ENCODE peak calls at places on chromosomes 2 and 18, in five cellular contexts. P, R, S, N and Q are unnamed samples.

GRCh38 chr2:158502984-158503383 is 46.2 kb downstream of the PKP4 start:
- DNase-seq in P (no peak), R (no peak), S (no peak), N (peak), Q (no peak)

GRCh38 chr2:218323526-218324472 is 31.5 kb upstream of the TMBIM1 start:
- DNase-seq in P (no peak), R (peak), S (no peak), N (peak), Q (no peak)

GRCh38 chr2:174753038-174753633 is 11.1 kb downstream of the CHRNA1 start:
- DNase-seq in P (no peak), R (no peak), S (no peak), N (no peak), Q (no peak)

GRCh38 chr18:48453330-48454063 is 44.3 kb upstream of the ZBTB7C start:
- DNase-seq in P (no peak), R (no peak), S (no peak), N (no peak), Q (no peak)

GRCh38 chr2:233481368-233482142 is 85.0 kb downstream of the USP40 start:
- DNase-seq in P (no peak), R (no peak), S (no peak), N (no peak), Q (no peak)

GRCh38 chr2:120513776-120514357 is 167.9 kb downstream of the INHBB start:
- DNase-seq in P (no peak), R (no peak), S (no peak), N (no peak), Q (no peak)

GRCh38 chr2:190535586-190535985 is 1.1 kb upstream of the NEMP2 start:
- DNase-seq in P (no peak), R (no peak), S (no peak), N (no peak), Q (no peak)

GRCh38 chr2:37457401-37457901 is 113.0 kb downstream of the QPCT start:
- DNase-seq in P (no peak), R (no peak), S (no peak), N (peak), Q (no peak)